ENCODE peak calls at places on chromosome 9, in six cellular contexts. F is KBM-7, Z is adrenal gland, P is astrocyte of the spinal cord, D is LoVo, I is AG08396. R is an unnamed sample.

GRCh38 chr9:135533093-135533492 is 11.9 kb downstream of the LCN1 start:
- DNase-seq in D (no peak), F (no peak), P (no peak), I (no peak), Z (no peak), R (no peak)

GRCh38 chr9:119027901-119028699 is 341.1 kb downstream of the BRINP1 start:
- DNase-seq in Z (no peak), P (no peak), F (no peak), I (no peak), D (no peak), R (no peak)

GRCh38 chr9:95015569-95015968 is 289.1 kb downstream of the AOPEP start:
- DNase-seq in P (no peak), D (no peak), F (no peak), Z (no peak), I (no peak), R (no peak)

GRCh38 chr9:114757984-114758383 is 47.9 kb downstream of the TNFSF15 start:
- DNase-seq in P (no peak), D (no peak), F (no peak), Z (no peak), I (no peak), R (no peak)

GRCh38 chr9:131262327-131263032 is 13.8 kb downstream of the FAM78A start:
- DNase-seq in I (no peak), Z (no peak), D (no peak), P (no peak), F (no peak), R (no peak)

GRCh38 chr9:78189461-78189860 is 46.4 kb upstream of the CEP78 start:
- DNase-seq in D (no peak), Z (peak; percentile 17), I (no peak), F (no peak), P (peak; percentile 47), R (no peak)

GRCh38 chr9:14275331-14275730 is 38.6 kb downstream of the NFIB start:
- DNase-seq in Z (no peak), I (no peak), P (no peak), F (no peak), D (no peak), R (no peak)

GRCh38 chr9:10586407-10586806 is 26.4 kb downstream of the PTPRD start:
- DNase-seq in Z (no peak), P (no peak), F (no peak), I (no peak), D (no peak), R (no peak)

GRCh38 chr9:130588416-130588815 is 9.0 kb downstream of the FUBP3 start:
- DNase-seq in Z (no peak), D (no peak), P (no peak), F (no peak), I (no peak), R (no peak)

GRCh38 chr9:121376214-121376830 is 6.3 kb upstream of the STOM start:
- DNase-seq in P (peak; percentile 44), Z (no peak), I (no peak), F (no peak), D (peak; percentile 31), R (no peak)

GRCh38 chr9:115264333-115264732 is 146.4 kb upstream of the TNC start:
- DNase-seq in F (no peak), I (no peak), P (no peak), D (no peak), Z (no peak), R (no peak)

GRCh38 chr9:125649315-125649714 is 57.7 kb downstream of the MAPKAP1 start:
- DNase-seq in Z (peak; percentile 81), I (peak; percentile 53), P (peak; percentile 68), F (peak; percentile 69), D (no peak), R (no peak)

GRCh38 chr9:107614765-107615164 is 125.2 kb upstream of the KLF4 start:
- DNase-seq in P (no peak), I (no peak), D (no peak), Z (no peak), F (no peak), R (peak; percentile 58)

GRCh38 chr9:134325813-134326753 is at the start of gene RXRA:
- DNase-seq in F (peak; percentile 40), P (peak; percentile 81), Z (peak; percentile 88), D (peak; percentile 82), I (peak; percentile 97), R (peak; percentile 83)

GRCh38 chr9:97284798-97285197 is 22.7 kb upstream of the CCDC180 start:
- DNase-seq in D (no peak), F (no peak), Z (no peak), I (no peak), P (no peak), R (no peak)

GRCh38 chr9:73151653-73152382 is at the start of gene ANXA1:
- DNase-seq in P (peak; percentile 93), I (peak; percentile 58), F (peak; percentile 58), D (peak; percentile 87), Z (no peak), R (no peak)

GRCh38 chr9:2116073-2116472 is 100.9 kb downstream of the SMARCA2 start:
- DNase-seq in Z (no peak), I (no peak), D (no peak), F (peak; percentile 33), P (no peak), R (no peak)

GRCh38 chr9:115004535-115004934 is 74.1 kb upstream of the TNFSF8 start:
- DNase-seq in Z (no peak), P (no peak), D (no peak), F (no peak), I (no peak), R (no peak)

GRCh38 chr9:125659201-125659840 is 47.7 kb downstream of the MAPKAP1 start:
- DNase-seq in D (no peak), P (peak; percentile 24), F (no peak), I (no peak), Z (no peak), R (no peak)

GRCh38 chr9:105281926-105282325 is 37.5 kb downstream of the SLC44A1 start:
- DNase-seq in I (no peak), F (no peak), D (peak; percentile 45), P (no peak), Z (no peak), R (no peak)

GRCh38 chr9:76803083-76803482 is 38.8 kb downstream of the PCA3 start:
- DNase-seq in D (no peak), F (no peak), I (no peak), P (no peak), Z (no peak), R (no peak)

GRCh38 chr9:127949827-127950512 is 12.3 kb upstream of the DPM2 start:
- DNase-seq in D (no peak), F (no peak), I (no peak), P (no peak), Z (peak; percentile 81), R (no peak)